ENCODE peak calls at places on chromosome 2, in nine cellular contexts. L is ovary; R is ascending aorta; M is GM12878; G is activated CD8-positive, alpha-beta T cell treated with anti-CD3 and anti-CD28 coated beads for 36 hours; K is endothelial cell; C is MCF 10A; D is choroid plexus epithelial cell; Z is GM23338. Q is an unnamed sample.

GRCh38 chr2:11669454-11670291 is at the start of gene NTSR2:
- DNase-seq in M (no peak), K (peak; percentile 77), Z (peak; percentile 90), D (peak; percentile 61), G (peak; percentile 49), C (no peak), R (no peak), L (peak; percentile 86), Q (peak; percentile 61)

GRCh38 chr2:75076088-75076487 is 117.6 kb downstream of the POLE4 start:
- DNase-seq in Z (no peak), D (no peak), M (no peak), K (no peak), R (no peak), G (no peak), C (no peak), L (no peak), Q (no peak)

GRCh38 chr2:121018136-121019057 is 266.6 kb downstream of the TFCP2L1 start:
- DNase-seq in G (no peak), M (no peak), C (no peak), L (peak; percentile 79), Z (peak; percentile 87), R (no peak), D (peak; percentile 77), K (no peak), Q (peak; percentile 35)

GRCh38 chr2:97812916-97813315 is 99.5 kb downstream of the ZAP70 start:
- DNase-seq in C (no peak), M (no peak), L (no peak), K (no peak), G (no peak), D (peak; percentile 32), Z (peak; percentile 11), R (no peak), Q (no peak)

GRCh38 chr2:105718846-105719432 is 25.8 kb upstream of the NCK2 start:
- DNase-seq in L (no peak), R (no peak), K (no peak), G (no peak), M (no peak), D (no peak), Z (no peak), C (no peak), Q (no peak)

GRCh38 chr2:28408764-28409599 is 16.3 kb downstream of the FOSL2 start:
- DNase-seq in R (no peak), M (no peak), D (peak; percentile 86), G (peak; percentile 91), C (peak; percentile 62), L (peak; percentile 22), K (no peak), Z (no peak), Q (peak; percentile 74)

GRCh38 chr2:239991689-239992314 is 33.3 kb downstream of the NDUFA10 start:
- DNase-seq in C (peak; percentile 57), M (no peak), G (peak; percentile 17), K (peak; percentile 15), L (no peak), R (no peak), Z (peak; percentile 78), D (peak; percentile 86), Q (peak; percentile 79)

GRCh38 chr2:16135196-16135912 is 195.0 kb downstream of the MYCN start:
- DNase-seq in M (no peak), R (no peak), D (no peak), L (no peak), C (peak; percentile 66), G (no peak), K (no peak), Z (no peak), Q (no peak)

GRCh38 chr2:121790276-121790956 is 35.0 kb downstream of the TSN start:
- DNase-seq in D (peak; percentile 90), L (no peak), M (no peak), C (peak; percentile 82), K (no peak), Z (peak; percentile 43), R (no peak), G (peak; percentile 4), Q (peak; percentile 89)

GRCh38 chr2:10254373-10255188 is 48.1 kb upstream of the HPCAL1 start:
- DNase-seq in C (peak; percentile 92), D (no peak), Z (no peak), G (no peak), K (no peak), M (no peak), L (no peak), R (no peak), Q (no peak)

GRCh38 chr2:209331291-209331844 is 92.5 kb upstream of the MAP2 start:
- DNase-seq in C (peak; percentile 45), R (no peak), G (peak; percentile 5), L (no peak), M (no peak), K (no peak), Z (peak; percentile 80), D (peak; percentile 75), Q (peak; percentile 68)

GRCh38 chr2:32003791-32004190 is 7.0 kb downstream of the MEMO1 start:
- DNase-seq in G (no peak), R (no peak), Z (no peak), D (no peak), K (no peak), C (peak; percentile 15), M (no peak), L (no peak), Q (no peak)

GRCh38 chr2:74374509-74375205 is 5.5 kb downstream of the DCTN1 start:
- DNase-seq in C (no peak), M (no peak), L (peak; percentile 29), R (peak; percentile 54), D (peak; percentile 73), K (peak; percentile 62), Z (peak; percentile 95), G (no peak), Q (peak; percentile 73)

DNA sequence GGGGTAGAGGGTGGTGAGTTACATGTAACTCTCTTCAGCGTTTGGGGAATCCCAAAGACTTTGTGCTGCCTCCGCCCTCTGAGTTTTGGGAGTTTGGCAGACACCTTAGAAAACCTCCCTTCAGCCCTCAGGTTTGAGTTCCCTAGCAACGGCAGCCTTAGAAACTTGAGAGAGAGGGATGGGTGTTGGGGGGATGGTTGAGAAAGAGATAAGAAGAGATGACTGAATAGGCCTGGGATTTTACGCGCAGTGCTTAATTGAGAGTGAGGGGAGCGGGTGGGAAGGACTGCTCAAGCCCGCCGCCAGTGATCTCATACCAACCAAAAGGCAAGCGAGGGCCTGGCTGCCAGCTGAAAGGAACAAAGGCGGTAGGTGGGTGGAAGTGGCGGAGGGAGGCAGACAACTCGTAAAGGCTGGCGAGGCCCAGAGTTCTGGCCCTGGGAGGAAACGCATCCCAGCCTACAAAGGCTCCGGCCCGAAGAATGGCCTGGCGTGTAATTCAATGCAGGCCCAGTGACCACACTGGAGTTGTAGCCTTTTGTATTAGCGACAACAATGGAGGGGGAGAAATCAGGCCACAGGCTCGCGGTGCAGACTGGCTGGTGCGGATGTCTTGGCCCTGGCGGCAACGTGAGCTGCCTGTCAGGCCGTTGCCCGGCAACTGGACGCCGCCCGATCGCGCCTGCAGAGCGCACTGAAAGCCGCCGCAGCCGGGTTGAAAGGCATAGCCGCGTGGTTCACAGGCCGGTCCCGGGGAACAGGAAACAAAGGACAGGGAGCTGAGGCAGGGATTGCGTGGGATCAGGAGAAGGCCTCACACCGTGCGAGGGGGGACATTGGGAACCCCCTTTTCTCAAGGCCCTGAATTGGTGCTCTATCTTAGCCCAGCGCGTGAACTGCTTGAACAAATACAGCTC is 39.9 kb upstream of the DARS1 start:
- DNase-seq in R (no peak), L (peak; percentile 20), C (no peak), Z (peak; percentile 96), M (no peak), D (peak; percentile 68), K (peak; percentile 92), G (peak; percentile 60), Q (peak; percentile 67)
- TF ChIP-seq CTCF in R (no peak), L (no peak), C (no peak), Z (no peak), M (no peak), D (no peak), K (no peak), G (no peak), Q (no peak)

GRCh38 chr2:219279916-219280516 is 850 bp downstream of the DNAJB2 start:
- DNase-seq in R (no peak), D (no peak), M (peak; percentile 38), L (peak; percentile 56), K (no peak), C (no peak), G (no peak), Z (no peak), Q (no peak)
- TF ChIP-seq CTCF in R (peak; percentile 15), D (peak; percentile 2), M (no peak), L (no peak), K (no peak), C (no peak), G (peak; percentile 42), Z (no peak), Q (no peak)

GRCh38 chr2:206477296-206477695 is 34.0 kb downstream of the ADAM23 start:
- DNase-seq in G (no peak), L (no peak), M (no peak), K (no peak), Z (no peak), D (peak; percentile 57), C (no peak), R (no peak), Q (peak; percentile 35)

GRCh38 chr2:206474059-206474458 is 30.7 kb downstream of the ADAM23 start:
- DNase-seq in G (no peak), C (no peak), K (no peak), D (no peak), M (no peak), Z (no peak), L (no peak), R (no peak), Q (no peak)

GRCh38 chr2:206472094-206472493 is 28.8 kb downstream of the ADAM23 start:
- DNase-seq in L (no peak), Z (no peak), M (no peak), R (no peak), D (no peak), G (no peak), K (no peak), C (no peak), Q (no peak)

GRCh38 chr2:206471524-206472062 is 28.3 kb downstream of the ADAM23 start:
- DNase-seq in M (no peak), D (no peak), L (no peak), R (no peak), C (no peak), Z (no peak), K (no peak), G (no peak), Q (no peak)
- TF ChIP-seq CTCF in M (no peak), D (no peak), L (no peak), R (no peak), C (no peak), Z (no peak), K (no peak), G (no peak), Q (no peak)

GRCh38 chr2:3241971-3242746 is 135.5 kb downstream of the EIPR1 start:
- DNase-seq in R (no peak), C (no peak), L (no peak), K (no peak), G (no peak), D (no peak), Z (no peak), M (no peak), Q (no peak)

GRCh38 chr2:3243804-3244203 is 133.8 kb downstream of the EIPR1 start:
- DNase-seq in C (no peak), L (no peak), M (no peak), G (no peak), D (no peak), R (no peak), K (no peak), Z (peak; percentile 22), Q (no peak)

GRCh38 chr2:3246406-3246805 is 131.2 kb downstream of the EIPR1 start:
- DNase-seq in K (no peak), G (no peak), R (no peak), L (no peak), C (no peak), M (no peak), Z (no peak), D (no peak), Q (no peak)

GRCh38 chr2:3244486-3244885 is 133.1 kb downstream of the EIPR1 start:
- DNase-seq in R (no peak), K (no peak), Z (no peak), L (no peak), D (no peak), G (no peak), M (no peak), C (no peak), Q (no peak)

GRCh38 chr2:3242747-3243369 is 134.8 kb downstream of the EIPR1 start:
- DNase-seq in Z (no peak), M (peak; percentile 34), L (no peak), K (no peak), G (peak; percentile 59), C (no peak), R (no peak), D (peak; percentile 17), Q (peak; percentile 6)
- TF ChIP-seq CTCF in Z (no peak), M (no peak), L (no peak), K (no peak), G (no peak), C (no peak), R (no peak), D (no peak), Q (no peak)

Q was measured in fibroblast of pulmonary artery.